ENCODE peak calls at places on chromosomes 7 and 10, in nine cellular contexts. A, Q, V, D, L, P, H, O and J are unnamed samples.

GRCh38 chr10:30893208-30893607 is 138.5 kb downstream of the ZNF438 start:
- DNase-seq in A (peak), Q (no peak), V (no peak), D (peak), L (no peak), P (no peak), H (no peak), O (no peak), J (no peak)

GRCh38 chr10:46559231-46559671 is 2.8 kb upstream of the GPRIN2 start:
- DNase-seq in A (no peak), Q (peak), V (no peak), D (no peak), L (no peak), P (peak), H (no peak), O (no peak), J (no peak)

GRCh38 chr10:21030096-21030495 is 133.0 kb upstream of the NEBL start:
- DNase-seq in A (no peak), Q (no peak), V (no peak), D (no peak), L (no peak), P (no peak), H (no peak), O (no peak), J (no peak)

GRCh38 chr7:641966-642365 is 84.5 kb upstream of the DNAAF5 start:
- DNase-seq in A (no peak), Q (no peak), V (no peak), D (no peak), L (no peak), P (no peak), H (no peak), O (no peak), J (no peak)

GRCh38 chr7:20331231-20331880 is 656 bp downstream of the ITGB8 start:
- DNase-seq in A (peak), Q (peak), V (no peak), D (peak), L (peak), P (peak), H (peak), O (no peak), J (peak)

GRCh38 chr7:4683884-4684565 is 1.9 kb downstream of the FOXK1 start:
- DNase-seq in A (peak), Q (peak), V (peak), D (peak), L (peak), P (peak), H (no peak), O (no peak), J (no peak)

GRCh38 chr10:69464801-69465401 is 13.6 kb downstream of the TSPAN15 start:
- DNase-seq in A (no peak), Q (no peak), V (peak), D (no peak), L (peak), P (no peak), H (no peak), O (no peak), J (peak)

GRCh38 chr10:44936314-44936975 is 23.2 kb upstream of the RASSF4 start:
- DNase-seq in A (no peak), Q (no peak), V (no peak), D (no peak), L (no peak), P (no peak), H (no peak), O (no peak), J (no peak)

GRCh38 chr7:91630581-91631370 is 249.7 kb downstream of the MTERF1 start:
- DNase-seq in A (no peak), Q (no peak), V (no peak), D (no peak), L (no peak), P (no peak), H (no peak), O (no peak), J (no peak)

GRCh38 chr7:111029574-111030357 is 61.2 kb upstream of the LRRN3 start:
- DNase-seq in A (peak), Q (no peak), V (no peak), D (peak), L (no peak), P (no peak), H (no peak), O (peak), J (no peak)

GRCh38 chr10:44114441-44114840 is 270.5 kb downstream of the CXCL12 start:
- DNase-seq in A (no peak), Q (no peak), V (no peak), D (no peak), L (no peak), P (no peak), H (no peak), O (no peak), J (no peak)

GRCh38 chr10:30227481-30227880 is 121.6 kb downstream of the MTPAP start:
- DNase-seq in A (peak), Q (no peak), V (no peak), D (no peak), L (no peak), P (no peak), H (no peak), O (no peak), J (no peak)

GRCh38 chr10:30080161-30080560 is 20.8 kb upstream of the JCAD start:
- DNase-seq in A (no peak), Q (no peak), V (no peak), D (peak), L (no peak), P (no peak), H (no peak), O (no peak), J (no peak)

GRCh38 chr10:112955736-112956421 is 5.8 kb downstream of the TCF7L2 start:
- DNase-seq in A (peak), Q (no peak), V (peak), D (peak), L (no peak), P (no peak), H (no peak), O (no peak), J (no peak)

GRCh38 chr10:132687181-132687892 is 98.6 kb downstream of the NKX6-2 start:
- DNase-seq in A (no peak), Q (peak), V (no peak), D (no peak), L (peak), P (peak), H (no peak), O (no peak), J (no peak)

GRCh38 chr10:118259288-118259906 is 82.7 kb downstream of the FAM204A start:
- DNase-seq in A (peak), Q (peak), V (no peak), D (peak), L (no peak), P (no peak), H (peak), O (no peak), J (peak)

GRCh38 chr7:34135924-34136323 is 230.6 kb downstream of the BMPER start:
- DNase-seq in A (no peak), Q (no peak), V (no peak), D (no peak), L (no peak), P (no peak), H (no peak), O (no peak), J (no peak)

GRCh38 chr10:86248062-86248461 is 118.5 kb downstream of the GRID1 start:
- DNase-seq in A (no peak), Q (no peak), V (no peak), D (no peak), L (no peak), P (no peak), H (no peak), O (no peak), J (no peak)